ENCODE peak calls at places on chromosome 18, in five cellular contexts. D is PC-3, N is heart left ventricle, K is bronchial epithelial cell, P is HCT116. X is an unnamed sample.

GRCh38 chr18:58299936-58300335 is 255.9 kb downstream of the NEDD4L start:
- DNase-seq in P (no peak), D (no peak), N (no peak), K (no peak), X (no peak)

GRCh38 chr18:3526421-3527354 is 76.7 kb downstream of the TGIF1 start:
- DNase-seq in D (no peak), K (peak; percentile 16), N (no peak), P (no peak), X (no peak)

GRCh38 chr18:48493856-48494255 is 45.0 kb upstream of the CTIF start:
- DNase-seq in D (peak; percentile 12), K (no peak), P (no peak), N (no peak), X (peak; percentile 73)

GRCh38 chr18:36449451-36449850 is 151.9 kb downstream of the FHOD3 start:
- DNase-seq in K (no peak), P (no peak), N (no peak), D (no peak), X (peak; percentile 25)

GRCh38 chr18:500556-501405 is at the start of gene COLEC12:
- DNase-seq in P (no peak), N (peak; percentile 49), K (no peak), D (no peak), X (no peak)

GRCh38 chr18:70384181-70384790 is 95.4 kb downstream of the SOCS6 start:
- DNase-seq in D (peak; percentile 96), K (peak; percentile 94), P (peak; percentile 92), N (no peak), X (peak; percentile 63)

GRCh38 chr18:57976230-57976773 is 67.7 kb upstream of the NEDD4L start:
- DNase-seq in K (no peak), P (no peak), N (no peak), D (no peak), X (no peak)

GRCh38 chr18:76679259-76679658 is 143.1 kb upstream of the ZNF236 start:
- DNase-seq in P (no peak), K (no peak), N (no peak), D (no peak), X (no peak)

GRCh38 chr18:58638446-58638845 is 9.6 kb upstream of the ALPK2 start:
- DNase-seq in P (no peak), K (no peak), D (no peak), N (no peak), X (no peak)

GRCh38 chr18:56217406-56217805 is 421.0 kb downstream of the TXNL1 start:
- DNase-seq in P (no peak), N (no peak), K (no peak), D (no peak), X (no peak)

GRCh38 chr18:4639628-4640310 is 184.7 kb upstream of the DLGAP1 start:
- DNase-seq in P (no peak), D (no peak), K (no peak), N (no peak), X (no peak)

GRCh38 chr18:67710639-67711038 is 194.1 kb upstream of the DSEL start:
- DNase-seq in N (no peak), K (peak; percentile 31), D (peak; percentile 19), P (no peak), X (no peak)

GRCh38 chr18:61148322-61148721 is 184.9 kb upstream of the CDH20 start:
- DNase-seq in N (no peak), D (no peak), P (no peak), K (no peak), X (no peak)

GRCh38 chr18:49055787-49056186 is 105.0 kb upstream of the SMAD7 start:
- DNase-seq in D (peak; percentile 5), N (peak; percentile 70), P (no peak), K (peak; percentile 13), X (peak; percentile 66)

GRCh38 chr18:53796042-53796729 is 428.3 kb downstream of the MBD2 start:
- DNase-seq in N (no peak), K (peak; percentile 94), D (peak; percentile 89), P (no peak), X (peak; percentile 97)

GRCh38 chr18:51288582-51288981 is 91.1 kb upstream of the MEX3C start:
- DNase-seq in N (no peak), K (no peak), D (no peak), P (no peak), X (no peak)

GRCh38 chr18:70243545-70243944 is 38.1 kb upstream of the RTTN start:
- DNase-seq in K (peak; percentile 60), D (peak; percentile 73), N (no peak), P (no peak), X (no peak)

GRCh38 chr18:66587430-66587829 is 16.5 kb downstream of the CDH19 start:
- DNase-seq in D (peak; percentile 93), P (no peak), K (peak; percentile 27), N (no peak), X (no peak)

GRCh38 chr18:26655010-26655613 is 106.8 kb upstream of the KCTD1 start:
- DNase-seq in P (no peak), D (no peak), N (no peak), K (peak; percentile 18), X (peak; percentile 25)
- H3K4me3 ChIP-seq in P (no peak overlapping the region), D (peak overlapping the region; percentile 77), N (no peak overlapping the region), K (no peak overlapping the region), X (no peak overlapping the region)

GRCh38 chr18:27685807-27686412 is 491.0 kb downstream of the CDH2 start:
- DNase-seq in P (peak; percentile 18), N (no peak), D (peak; percentile 69), K (peak; percentile 33), X (peak; percentile 67)
- TF ChIP-seq CTCF in P (peak; percentile 70), N (peak; percentile 44), D (peak; percentile 91), K (peak; percentile 59), X (peak; percentile 84)

DNA sequence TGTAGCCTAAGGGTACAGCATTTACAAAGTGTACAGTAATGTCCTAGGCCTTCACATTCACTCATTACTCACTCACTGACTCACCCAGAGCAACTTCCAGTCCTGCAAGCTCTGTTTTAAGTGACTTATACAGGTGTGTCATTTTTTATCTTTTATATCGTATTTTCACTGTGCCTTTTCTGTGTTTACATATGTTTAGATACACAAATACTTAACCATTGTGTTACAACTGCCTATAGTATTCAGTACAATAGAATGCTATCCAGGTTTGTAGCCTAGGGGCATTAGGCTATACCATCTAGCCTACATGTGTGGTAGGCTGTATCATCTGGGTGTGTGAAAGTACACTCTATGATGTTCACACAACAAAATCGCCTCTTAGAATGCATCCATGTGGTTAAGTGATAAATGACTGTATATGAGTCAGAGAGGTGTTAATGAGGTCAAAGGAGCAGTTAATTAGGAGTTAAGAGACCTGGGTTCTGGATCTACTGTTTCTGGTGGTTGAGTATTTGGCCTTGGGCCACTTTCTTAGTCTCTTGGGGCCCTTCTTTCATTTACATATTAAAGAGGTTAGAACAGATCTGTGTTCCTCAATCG is 149.1 kb downstream of the GREB1L start:
- DNase-seq in N (no peak), D (peak; percentile 99), K (peak; percentile 99), P (peak; percentile 89), X (peak; percentile 38)
- H3K4me3 ChIP-seq in N (no peak overlapping the region), D (peak overlapping the region; percentile 11), K (no peak overlapping the region), P (no peak overlapping the region), X (no peak overlapping the region)

DNA sequence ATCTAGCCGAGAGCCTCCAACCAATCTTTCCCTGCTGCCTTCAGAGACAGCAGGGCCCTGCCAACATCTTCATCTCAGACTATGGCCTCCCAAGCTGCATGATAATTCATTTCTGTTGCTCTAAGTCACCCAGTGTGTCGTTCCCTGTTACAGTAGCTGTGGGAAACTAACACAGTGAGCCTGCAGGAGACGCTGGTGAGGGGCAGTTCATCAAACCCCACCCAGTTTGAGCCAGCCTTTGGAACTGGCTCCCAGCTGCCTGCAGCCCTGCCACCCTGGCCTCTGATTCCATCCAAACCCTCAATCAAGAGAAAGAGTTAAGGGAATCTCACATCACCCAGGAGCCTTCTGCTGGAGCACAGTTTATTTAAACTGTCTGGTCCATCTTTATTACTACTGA is 65.0 kb upstream of the ZCCHC2 start:
- DNase-seq in D (no peak), N (no peak), P (no peak), K (no peak), X (no peak)
- TF ChIP-seq CTCF in D (no peak), N (no peak), P (peak; percentile 45), K (no peak), X (no peak)

GRCh38 chr18:78979058-78979680 is 449 bp upstream of the SALL3 start:
- DNase-seq in N (no peak), K (no peak), P (no peak), D (no peak), X (no peak)
- H3K4me3 ChIP-seq in N (no peak overlapping the region), K (no peak overlapping the region), P (no peak overlapping the region), D (no peak overlapping the region), X (no peak overlapping the region)